ENCODE peak calls at places on chromosomes 6 and 20, in nine cellular contexts. S, H, D, P, M, J, L, F and G are unnamed samples.

GRCh38 chr20:10532351-10532750 is 97.2 kb downstream of the SLX4IP start:
- DNase-seq in L (no peak), P (no peak), F (no peak), S (no peak), J (no peak), D (no peak), M (no peak), H (no peak), G (no peak)

GRCh38 chr6:108799356-108799720 is 48.9 kb upstream of the ARMC2 start:
- DNase-seq in J (no peak), M (no peak), S (no peak), L (no peak), F (no peak), D (no peak), P (no peak), H (no peak), G (no peak)

GRCh38 chr20:24762791-24763350 is 186.2 kb upstream of the CST7 start:
- DNase-seq in D (no peak), F (no peak), M (peak; percentile 4), J (no peak), S (no peak), L (peak; percentile 78), P (no peak), H (no peak), G (no peak)

GRCh38 chr6:43942616-43943015 is 172.6 kb downstream of the VEGFA start:
- DNase-seq in L (no peak), J (no peak), M (no peak), D (no peak), S (no peak), H (no peak), P (peak; percentile 4), F (no peak), G (no peak)

GRCh38 chr6:127952831-127953230 is 52.0 kb upstream of the THEMIS start:
- DNase-seq in P (no peak), D (no peak), S (no peak), F (no peak), J (no peak), M (no peak), H (no peak), L (no peak), G (no peak)

GRCh38 chr6:56661298-56661697 is 18.6 kb upstream of the DST start:
- DNase-seq in L (no peak), J (no peak), S (no peak), H (no peak), M (no peak), P (no peak), F (no peak), D (no peak), G (no peak)

GRCh38 chr6:127515234-127515793 is 3.8 kb downstream of the MTCL3 start:
- DNase-seq in F (peak; percentile 6), H (no peak), P (no peak), D (no peak), M (peak; percentile 12), J (no peak), L (peak; percentile 70), S (peak; percentile 75), G (no peak)

GRCh38 chr6:78952362-78952761 is 85.0 kb downstream of the IRAK1BP1 start:
- DNase-seq in J (no peak), P (no peak), F (no peak), D (no peak), S (no peak), H (no peak), M (no peak), L (no peak), G (no peak)

GRCh38 chr6:42281570-42281969 is 63.9 kb upstream of the MRPS10 start:
- DNase-seq in S (no peak), P (no peak), J (no peak), D (no peak), H (no peak), F (no peak), L (peak; percentile 83), M (no peak), G (no peak)

GRCh38 chr6:15588966-15589634 is 73.7 kb downstream of the DTNBP1 start:
- DNase-seq in J (no peak), D (no peak), F (no peak), M (no peak), L (no peak), H (peak; percentile 37), S (no peak), P (no peak), G (no peak)

GRCh38 chr20:45975686-45976085 is 3.7 kb upstream of the ZNF335 start:
- DNase-seq in F (no peak), D (no peak), P (no peak), H (no peak), S (no peak), L (peak; percentile 76), J (no peak), M (no peak), G (peak; percentile 57)
- TF ChIP-seq CTCF in F (no peak), D (no peak), P (no peak), H (no peak), S (no peak), L (no peak), J (no peak), M (no peak), G (no peak)

DNA sequence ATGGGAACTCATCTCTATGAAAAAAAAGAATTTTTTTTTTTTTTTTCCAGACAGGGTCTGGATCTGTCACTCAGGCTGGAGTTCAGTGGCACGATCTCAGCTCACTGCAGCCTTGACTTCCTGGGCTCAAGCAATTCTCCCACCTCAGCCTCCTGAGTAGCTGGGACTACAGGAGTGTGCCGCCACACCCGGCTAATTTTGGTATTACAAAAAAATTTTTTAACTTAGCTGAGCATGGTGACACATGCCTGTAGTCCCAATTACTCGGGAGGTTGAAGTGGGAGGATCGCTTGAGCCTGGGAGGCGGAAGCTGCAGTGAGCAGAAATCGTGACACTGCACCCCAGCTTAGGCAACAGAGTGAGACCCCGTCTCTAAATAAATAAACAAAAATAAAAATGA is 7.5 kb downstream of the DEF6 start:
- DNase-seq in P (no peak), H (no peak), L (no peak), S (no peak), F (no peak), D (no peak), M (no peak), J (no peak), G (no peak)
- TF ChIP-seq CTCF in P (no peak), H (no peak), L (no peak), S (no peak), F (no peak), D (no peak), M (no peak), J (no peak), G (no peak)

DNA sequence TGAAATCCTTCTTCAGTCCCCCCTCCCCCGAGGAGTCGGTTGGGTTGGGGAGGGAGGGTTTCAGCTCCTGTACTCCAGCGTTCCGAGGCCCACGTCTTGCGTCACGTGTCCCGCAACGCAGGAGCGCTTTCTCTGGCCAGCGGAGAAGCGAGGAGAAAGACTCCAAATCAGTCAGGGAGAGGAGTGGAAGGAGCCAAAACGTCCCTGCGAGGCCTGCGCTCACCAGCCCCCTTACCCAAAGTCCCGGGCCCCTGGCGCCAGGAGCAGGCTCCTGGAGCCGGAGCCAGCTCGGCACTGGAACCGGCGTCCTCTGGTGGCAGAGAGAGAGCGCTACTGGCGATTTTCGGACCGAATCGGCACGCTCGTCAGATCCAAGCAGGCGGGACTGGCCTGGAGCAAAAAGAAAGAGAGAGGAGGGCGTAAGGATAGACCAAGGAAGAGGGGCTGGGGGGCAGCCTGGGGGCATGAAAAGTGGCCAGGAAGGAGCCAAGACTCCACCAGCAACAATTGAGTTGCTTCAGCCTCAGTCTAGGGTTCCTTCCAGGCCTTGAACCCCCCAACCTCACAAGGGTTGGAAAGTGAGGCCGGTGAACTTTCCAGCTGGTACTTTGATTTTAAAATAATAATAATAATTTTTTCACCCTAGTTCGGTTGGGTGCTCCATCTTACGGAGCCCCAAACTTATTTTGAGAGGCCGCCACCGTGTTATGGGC is at the start of gene GNAS:
- DNase-seq in F (peak; percentile 75), M (peak; percentile 47), S (peak; percentile 74), J (peak; percentile 68), L (no peak), D (peak; percentile 54), H (no peak), P (peak; percentile 64), G (no peak)
- TF ChIP-seq CTCF in F (peak; percentile 57), M (peak; percentile 67), S (peak; percentile 59), J (peak; percentile 55), L (no peak), D (peak; percentile 75), H (peak; percentile 79), P (peak; percentile 40), G (peak; percentile 88)

GRCh38 chr6:30940361-30941001 is at the start of gene MUCL3:
- DNase-seq in J (no peak), F (no peak), M (no peak), P (no peak), L (no peak), D (no peak), H (no peak), S (no peak), G (no peak)
- TF ChIP-seq CTCF in J (no peak), F (no peak), M (no peak), P (no peak), L (no peak), D (no peak), H (no peak), S (no peak), G (no peak)

GRCh38 chr6:113954653-113955052 is 16.3 kb downstream of the HDAC2 start:
- DNase-seq in F (no peak), S (no peak), L (no peak), M (no peak), J (no peak), H (no peak), P (no peak), D (no peak), G (no peak)
- TF ChIP-seq CTCF in F (no peak), S (no peak), L (no peak), M (no peak), J (no peak), H (no peak), P (no peak), D (no peak), G (no peak)